ENCODE peak calls at places on chromosomes 2 and 18, in five cellular contexts. T, F, R, E and Y are unnamed samples.

GRCh38 chr2:98452396-98453027 is 7.9 kb downstream of the INPP4A start:
- DNase-seq in T (no peak), F (no peak), R (no peak), E (no peak), Y (no peak)

GRCh38 chr2:227862227-227862740 is 9.1 kb upstream of the DAW1 start:
- DNase-seq in T (peak), F (peak), R (peak), E (no peak), Y (peak)

GRCh38 chr2:179939282-179939681 is 67.8 kb downstream of the CWC22 start:
- DNase-seq in T (no peak), F (no peak), R (no peak), E (no peak), Y (no peak)

GRCh38 chr2:75416420-75417342 is 144.1 kb downstream of the EVA1A start:
- DNase-seq in T (no peak), F (no peak), R (no peak), E (peak), Y (peak)

GRCh38 chr2:108449410-108450200 is 599 bp downstream of the GCC2 start:
- DNase-seq in T (peak), F (peak), R (peak), E (no peak), Y (peak)

GRCh38 chr2:129929321-129930290 is 49.9 kb upstream of the RAB6C start:
- DNase-seq in T (no peak), F (no peak), R (no peak), E (no peak), Y (no peak)

GRCh38 chr18:44705075-44705474 is 24.4 kb downstream of the SETBP1 start:
- DNase-seq in T (no peak), F (no peak), R (no peak), E (no peak), Y (no peak)

GRCh38 chr18:8673276-8674209 is 31.8 kb upstream of the MTCL1 start:
- DNase-seq in T (peak), F (no peak), R (no peak), E (peak), Y (peak)

GRCh38 chr2:62307469-62308389 is 111.8 kb downstream of the B3GNT2 start:
- DNase-seq in T (no peak), F (no peak), R (no peak), E (no peak), Y (no peak)

GRCh38 chr2:60884795-60885194 is 3.4 kb downstream of the REL start:
- DNase-seq in T (peak), F (no peak), R (no peak), E (no peak), Y (no peak)

GRCh38 chr2:150075831-150076230 is 411.6 kb downstream of the RND3 start:
- DNase-seq in T (peak), F (no peak), R (no peak), E (no peak), Y (no peak)

GRCh38 chr2:29014331-29014730 is 33.2 kb downstream of the TOGARAM2 start:
- DNase-seq in T (no peak), F (no peak), R (no peak), E (no peak), Y (no peak)

GRCh38 chr18:7334973-7335568 is 104.2 kb downstream of the LRRC30 start:
- DNase-seq in T (no peak), F (no peak), R (no peak), E (no peak), Y (no peak)

GRCh38 chr2:16620590-16620989 is 45.0 kb downstream of the CYRIA start:
- DNase-seq in T (no peak), F (no peak), R (no peak), E (no peak), Y (no peak)
- H3K27ac ChIP-seq in T (no peak), F (no peak), R (no peak), E (no peak), Y (no peak)

DNA sequence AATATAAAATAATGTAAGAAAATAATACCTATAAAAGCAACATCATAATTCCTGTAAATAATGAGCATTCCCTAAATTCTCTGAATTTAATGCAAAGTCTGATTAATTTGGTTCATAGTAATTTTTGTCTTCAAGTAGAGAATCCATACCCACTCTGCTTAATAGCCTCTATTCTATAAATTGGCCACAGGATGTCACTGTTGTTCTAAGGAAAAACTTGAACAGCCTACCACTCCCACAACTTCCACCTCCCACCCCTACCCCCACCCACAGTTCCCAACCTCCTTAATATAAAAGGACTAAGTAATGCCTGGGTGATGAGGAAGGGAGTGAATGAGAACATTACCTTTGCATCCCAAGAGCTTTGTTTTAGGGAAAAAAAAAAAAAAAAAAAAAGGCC is 27.2 kb upstream of the BBS5 start:
- DNase-seq in T (peak), F (peak), R (peak), E (no peak), Y (peak)
- TF ChIP-seq BHLHE40 in T (no peak), F (no peak), R (no peak), E (no peak), Y (no peak)

GRCh38 chr2:53942280-53942679 is 28.5 kb downstream of the PSME4 start:
- DNase-seq in T (no peak), F (no peak), R (no peak), E (no peak), Y (no peak)
- H3K27ac ChIP-seq in T (no peak), F (no peak), R (no peak), E (peak), Y (no peak)

DNA sequence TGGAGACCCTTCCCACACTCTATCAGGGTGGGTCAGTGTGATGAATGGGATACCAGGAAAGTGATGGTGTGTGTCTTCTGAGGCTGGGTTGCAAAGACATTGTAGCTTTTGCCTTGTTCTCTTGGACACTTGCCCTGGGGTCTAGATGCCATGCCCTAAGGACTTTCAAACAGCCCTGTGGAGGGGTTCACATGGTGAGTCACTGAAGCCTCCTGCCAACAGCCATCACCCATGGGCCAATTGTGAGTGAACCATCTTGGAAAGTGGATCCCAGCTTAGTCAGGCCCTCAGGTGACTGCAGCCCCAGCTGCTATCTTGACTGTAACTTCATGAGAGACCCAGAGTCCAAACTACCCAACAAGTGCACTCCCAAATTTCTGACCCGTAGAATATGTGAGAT is 25.8 kb upstream of the IGFBP5 start:
- DNase-seq in T (no peak), F (no peak), R (no peak), E (no peak), Y (no peak)
- TF ChIP-seq BHLHE40 in T (no peak), F (no peak), R (no peak), E (no peak), Y (no peak)

GRCh38 chr2:176117823-176118376 is 1.3 kb downstream of the HOXD10 start:
- DNase-seq in T (no peak), F (no peak), R (no peak), E (no peak), Y (no peak)

GRCh38 chr2:176117162-176117822 is 714 bp downstream of the HOXD10 start:
- DNase-seq in T (no peak), F (no peak), R (no peak), E (no peak), Y (no peak)

GRCh38 chr2:176114120-176114929 is 2.3 kb upstream of the HOXD10 start:
- DNase-seq in T (no peak), F (peak), R (no peak), E (no peak), Y (no peak)

GRCh38 chr2:176114930-176115625 is 1.5 kb upstream of the HOXD10 start:
- DNase-seq in T (no peak), F (no peak), R (no peak), E (no peak), Y (no peak)

DNA sequence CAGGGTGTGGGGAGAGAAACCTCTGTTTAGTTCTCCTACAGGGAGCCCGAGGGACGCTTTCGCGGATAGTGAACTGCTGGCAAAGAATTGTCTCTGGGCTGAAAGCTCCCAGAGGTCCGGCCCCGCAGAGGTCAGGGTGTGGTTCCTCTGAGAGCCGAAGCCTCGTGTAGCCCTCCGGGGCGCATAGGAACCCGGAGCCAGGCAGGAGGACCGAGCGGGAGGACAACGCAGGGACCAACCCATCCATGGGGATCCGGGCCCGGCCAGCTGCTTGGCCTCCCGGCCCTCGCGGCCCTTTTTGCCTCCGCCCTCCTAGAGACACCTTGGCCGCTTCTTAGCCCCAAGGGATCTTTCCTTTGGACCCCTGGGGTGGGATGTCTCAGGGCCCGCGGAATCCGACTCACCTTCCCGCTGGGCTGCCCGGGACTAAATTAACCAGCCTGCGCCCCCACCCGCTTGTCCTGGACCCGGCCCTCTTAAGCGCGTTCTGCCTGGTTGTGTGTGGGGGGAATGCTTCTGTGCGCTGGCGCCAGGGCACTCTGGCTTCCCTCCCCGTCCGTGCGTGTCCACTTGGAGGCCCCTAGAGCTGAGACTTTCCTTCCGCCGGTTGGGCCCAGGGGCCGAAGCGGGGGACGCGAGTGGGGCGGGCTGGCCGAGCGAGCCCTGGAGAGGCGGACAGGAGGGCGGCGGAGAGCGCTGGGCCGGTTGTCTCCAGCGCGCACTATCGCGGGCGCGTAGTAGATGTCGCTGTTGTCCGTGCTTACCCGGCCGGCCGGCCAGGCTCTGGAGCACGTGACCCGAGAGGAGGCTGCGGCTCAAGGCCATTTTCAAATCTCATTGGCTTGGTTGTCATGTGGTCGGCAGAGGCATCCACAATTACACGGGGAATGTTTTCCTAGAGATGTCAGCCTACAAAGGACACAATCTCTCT is at the start of gene HOXD10:
- DNase-seq in T (no peak), F (no peak), R (no peak), E (no peak), Y (peak)
- H3K27ac ChIP-seq in T (no peak), F (no peak), R (no peak), E (no peak), Y (peak)

GRCh38 chr18:48333563-48333962 is 75.6 kb downstream of the ZBTB7C start:
- DNase-seq in T (no peak), F (no peak), R (no peak), E (no peak), Y (no peak)
- TF ChIP-seq BHLHE40 in T (no peak), F (no peak), R (no peak), E (no peak), Y (no peak)

DNA sequence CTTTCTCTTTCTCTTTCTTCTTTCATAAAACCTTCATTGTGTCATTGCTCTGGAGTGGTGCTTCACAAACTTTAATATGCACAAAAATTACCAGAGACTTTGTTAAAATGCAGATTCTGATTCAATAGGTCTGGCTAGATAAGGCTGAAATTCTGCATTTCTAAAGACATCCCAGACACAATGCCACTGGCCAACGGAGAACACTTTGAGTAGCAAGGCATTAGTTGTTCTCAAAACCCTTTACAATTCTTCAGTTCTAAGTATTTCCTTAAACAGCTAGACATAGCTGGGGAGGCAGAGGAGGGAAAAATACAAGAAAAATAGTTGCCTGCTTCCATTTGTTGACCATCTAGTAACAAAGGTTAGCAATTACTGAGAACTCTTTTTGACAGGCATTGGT is 101.8 kb upstream of the PIK3C3 start:
- DNase-seq in T (no peak), F (no peak), R (no peak), E (no peak), Y (no peak)
- H3K27ac ChIP-seq in T (no peak), F (no peak), R (no peak), E (no peak), Y (no peak)

DNA sequence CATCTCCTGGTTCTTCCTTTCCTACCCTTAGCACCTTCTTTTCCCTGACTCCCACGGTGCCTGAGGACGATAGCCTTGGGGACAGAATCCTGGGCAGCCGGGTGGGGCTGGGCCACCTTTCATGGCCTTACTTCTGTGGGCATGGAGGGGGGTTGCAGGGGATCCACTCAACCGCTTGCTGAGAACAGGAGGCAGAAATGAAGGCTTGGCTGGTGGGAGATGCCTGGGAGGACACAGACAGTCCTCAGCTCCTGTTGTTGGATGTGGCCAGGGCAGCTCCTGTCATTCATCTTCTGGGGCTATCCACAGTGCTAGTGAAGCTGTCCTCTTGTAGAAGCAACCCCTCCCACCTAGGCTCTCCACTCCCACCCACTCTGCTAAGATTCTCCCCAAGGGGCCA is 95.5 kb upstream of the CELF4 start:
- DNase-seq in T (no peak), F (no peak), R (no peak), E (no peak), Y (no peak)
- TF ChIP-seq BHLHE40 in T (no peak), F (no peak), R (no peak), E (no peak), Y (no peak)

DNA sequence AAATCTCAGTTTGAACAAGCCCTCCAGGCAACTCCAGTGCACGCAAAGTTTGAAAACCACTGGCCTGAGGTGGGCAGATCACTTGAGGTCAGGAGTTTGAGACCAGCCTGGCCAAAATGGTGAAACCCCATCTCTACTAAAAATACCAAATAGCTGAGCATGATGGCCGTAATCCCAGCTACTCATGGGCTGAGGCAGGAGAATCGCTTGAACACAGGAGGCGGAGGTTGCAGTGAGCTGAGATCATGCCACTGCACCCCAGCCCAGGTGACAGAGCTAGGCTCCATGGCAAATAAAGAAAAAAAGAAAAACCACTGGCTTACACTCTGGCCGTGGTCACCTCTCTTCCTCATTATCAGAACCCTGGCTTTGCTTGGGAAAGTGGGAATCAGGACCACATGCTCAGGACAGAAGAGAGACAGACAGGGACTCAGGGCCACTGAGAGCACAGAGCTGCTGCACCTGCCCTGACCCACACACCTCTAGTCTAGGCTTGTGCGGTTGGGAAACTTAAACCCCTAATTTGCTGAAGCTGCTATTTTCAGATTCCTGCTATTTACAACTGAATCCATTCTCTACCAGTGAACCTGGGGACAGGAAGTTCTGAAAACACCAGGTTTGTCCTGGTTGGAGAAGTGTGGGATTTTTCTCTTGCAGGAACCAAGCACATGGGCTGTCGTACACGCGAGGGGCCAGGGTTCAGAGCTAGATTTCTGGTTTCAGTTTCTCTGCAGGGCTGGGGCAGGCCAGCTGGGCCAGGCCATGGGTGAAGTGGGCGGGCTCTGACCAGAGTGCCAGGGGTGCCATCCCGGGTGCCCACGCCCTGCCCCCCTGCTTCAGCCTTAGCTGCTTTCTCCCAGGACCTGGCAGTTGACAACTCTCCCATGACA is 51.6 kb upstream of the SLC1A4 start:
- DNase-seq in T (no peak), F (no peak), R (no peak), E (peak), Y (no peak)
- H3K27ac ChIP-seq in T (no peak), F (no peak), R (no peak), E (peak), Y (no peak)

GRCh38 chr2:10490806-10491291 is 42.7 kb upstream of the ODC1 start:
- DNase-seq in T (no peak), F (peak), R (no peak), E (no peak), Y (peak)
- TF ChIP-seq BHLHE40 in T (no peak), F (no peak), R (no peak), E (no peak), Y (no peak)